ENCODE peak calls at places on chromosomes 6 and 20, in five cellular contexts. One of them, this sample, is unnamed.

GRCh38 chr20:11891081-11891826 is 26.4 kb upstream of the BTBD3 start:
- DNase-seq in K562: peak
- DNase-seq in HepG2: peak
- DNase-seq in H1: no peak
- DNase-seq in A549: peak
- DNase-seq in this sample: peak

GRCh38 chr6:110999634-111000270 is 17.9 kb downstream of the RPF2 start:
- DNase-seq in K562: no peak
- DNase-seq in A549: no peak
- DNase-seq in HepG2: peak
- DNase-seq in H1: no peak
- DNase-seq in this sample: peak

GRCh38 chr20:23628402-23629016 is 9.2 kb downstream of the CST3 start:
- DNase-seq in K562: no peak
- DNase-seq in A549: no peak
- DNase-seq in H1: no peak
- DNase-seq in HepG2: no peak
- DNase-seq in this sample: no peak

GRCh38 chr6:148799647-148800046 is 52.8 kb downstream of the UST start:
- DNase-seq in K562: no peak
- DNase-seq in H1: no peak
- DNase-seq in HepG2: no peak
- DNase-seq in A549: no peak
- DNase-seq in this sample: no peak

GRCh38 chr20:57772349-57772964 is 62.6 kb upstream of the PMEPA1 start:
- DNase-seq in K562: peak
- DNase-seq in H1: peak
- DNase-seq in A549: peak
- DNase-seq in HepG2: no peak
- DNase-seq in this sample: peak

GRCh38 chr6:83221886-83222479 is 28.8 kb downstream of the RWDD2A start:
- DNase-seq in A549: no peak
- DNase-seq in H1: no peak
- DNase-seq in HepG2: peak
- DNase-seq in K562: peak
- DNase-seq in this sample: peak

GRCh38 chr20:11214281-11214680 is 540.5 kb upstream of the JAG1 start:
- DNase-seq in A549: no peak
- DNase-seq in H1: no peak
- DNase-seq in HepG2: no peak
- DNase-seq in K562: no peak
- DNase-seq in this sample: no peak

GRCh38 chr6:125197795-125198269 is 44.3 kb downstream of the TPD52L1 start:
- DNase-seq in K562: no peak
- DNase-seq in A549: peak
- DNase-seq in H1: no peak
- DNase-seq in HepG2: no peak
- DNase-seq in this sample: peak

GRCh38 chr6:12119085-12119588 is 107.0 kb downstream of the HIVEP1 start:
- DNase-seq in A549: peak
- DNase-seq in HepG2: no peak
- DNase-seq in K562: no peak
- DNase-seq in H1: no peak
- DNase-seq in this sample: no peak

GRCh38 chr6:44035621-44036020 is 91.6 kb downstream of the MRPL14 start:
- DNase-seq in A549: no peak
- DNase-seq in H1: no peak
- DNase-seq in K562: no peak
- DNase-seq in HepG2: no peak
- DNase-seq in this sample: peak
- TF ChIP-seq MAFK in A549: no peak
- TF ChIP-seq MAFK in H1: no peak
- TF ChIP-seq MAFK in K562: no peak
- TF ChIP-seq MAFK in HepG2: no peak
- TF ChIP-seq MAFK in this sample: no peak

DNA sequence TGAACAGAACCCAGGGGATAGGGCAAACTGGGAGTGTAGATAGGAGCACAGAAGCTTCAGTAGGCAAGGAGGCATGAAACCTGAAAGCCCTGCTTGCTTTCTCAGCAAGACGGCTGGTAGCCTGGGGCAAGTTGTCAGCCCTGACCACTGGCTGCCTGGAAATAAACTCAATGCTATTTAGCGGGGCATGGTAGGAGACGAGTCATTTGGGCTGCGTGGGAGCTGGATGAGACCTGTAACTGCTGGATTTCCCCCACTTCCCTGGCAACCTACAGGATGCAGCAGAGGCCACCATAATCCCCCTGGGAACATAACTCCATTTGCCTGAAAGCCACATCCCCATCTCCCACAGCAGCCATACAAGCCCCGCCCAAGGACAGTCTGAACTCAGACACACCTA is 332.6 kb upstream of the TBX18 start:
- DNase-seq in A549: no peak
- DNase-seq in H1: no peak
- DNase-seq in K562: no peak
- DNase-seq in HepG2: no peak
- DNase-seq in this sample: no peak
- TF ChIP-seq MAFK in A549: no peak
- TF ChIP-seq MAFK in H1: no peak
- TF ChIP-seq MAFK in K562: no peak
- TF ChIP-seq MAFK in HepG2: no peak
- TF ChIP-seq MAFK in this sample: no peak

GRCh38 chr6:31053873-31054272 is 43.6 kb downstream of the MUC22 start:
- DNase-seq in HepG2: no peak
- DNase-seq in H1: no peak
- DNase-seq in A549: no peak
- DNase-seq in K562: no peak
- DNase-seq in this sample: no peak
- TF ChIP-seq MAFK in HepG2: no peak
- TF ChIP-seq MAFK in H1: no peak
- TF ChIP-seq MAFK in A549: no peak
- TF ChIP-seq MAFK in K562: no peak
- TF ChIP-seq MAFK in this sample: no peak

GRCh38 chr6:28543671-28544131 is 18.0 kb downstream of the GPX5 start:
- DNase-seq in A549: no peak
- DNase-seq in H1: no peak
- DNase-seq in K562: no peak
- DNase-seq in HepG2: no peak
- DNase-seq in this sample: no peak
- TF ChIP-seq MAFK in A549: no peak
- TF ChIP-seq MAFK in H1: no peak
- TF ChIP-seq MAFK in K562: no peak
- TF ChIP-seq MAFK in HepG2: no peak
- TF ChIP-seq MAFK in this sample: no peak